ENCODE peak calls at places on chromosomes 12 and 14, in nine cellular contexts. B is neural progenitor cell; D is activated T-cell treated with anti-CD3 and anti-CD28 coated beads, Interleukin-2, amount 50 U/mL, for 1 hour; J is NCI-H524; V is T-helper 1 cell; X is erythroblast; U is CD4-positive, CD25-positive, alpha-beta regulatory T cell; W is activated T-helper 1 cell treated with Interleukin-2 at 50 U/mL for 16 hours; Y is HTR-8/SVneo. A is an unnamed sample.

GRCh38 chr12:95169368-95169767 is 47.9 kb downstream of the FGD6 start:
- DNase-seq in J (no peak), B (peak; percentile 4), Y (peak; percentile 59), D (no peak), X (no peak), V (no peak), U (no peak), W (no peak), A (no peak)

GRCh38 chr12:120453977-120454376 is 7.7 kb downstream of the GATC start:
- DNase-seq in B (peak; percentile 45), W (no peak), Y (no peak), J (no peak), V (peak; percentile 48), X (peak; percentile 49), D (peak; percentile 16), U (peak; percentile 60), A (no peak)

GRCh38 chr12:126397071-126397571 is 1331.9 kb downstream of the AACS start:
- DNase-seq in X (no peak), U (no peak), V (no peak), D (no peak), W (no peak), J (no peak), Y (no peak), B (no peak), A (no peak)

GRCh38 chr14:100664841-100665425 is 61.8 kb upstream of the DLK1 start:
- DNase-seq in U (no peak), V (no peak), D (no peak), Y (no peak), B (no peak), W (no peak), X (no peak), J (no peak), A (no peak)

GRCh38 chr14:68795602-68796417 is 2.9 kb upstream of the ZFP36L1 start:
- DNase-seq in J (peak; percentile 30), D (peak; percentile 88), W (peak; percentile 72), Y (no peak), B (peak; percentile 88), V (peak; percentile 86), U (peak; percentile 89), X (peak; percentile 86), A (peak; percentile 80)

GRCh38 chr12:31589582-31589895 is 1.4 kb downstream of the DENND5B start:
- DNase-seq in V (peak; percentile 24), B (peak; percentile 77), Y (no peak), W (no peak), J (no peak), D (no peak), X (no peak), U (peak; percentile 13), A (peak; percentile 65)

GRCh38 chr14:61671086-61671485 is 24.2 kb upstream of the HIF1A start:
- DNase-seq in J (no peak), D (no peak), X (no peak), V (peak; percentile 84), B (no peak), U (peak; percentile 81), W (no peak), Y (no peak), A (no peak)

GRCh38 chr12:119642986-119643385 is 24.9 kb upstream of the PRKAB1 start:
- DNase-seq in B (peak; percentile 41), W (no peak), U (no peak), X (peak; percentile 37), V (no peak), J (no peak), D (no peak), Y (no peak), A (no peak)

GRCh38 chr14:104708606-104709268 is 15.3 kb upstream of the ADSS1 start:
- DNase-seq in U (peak; percentile 75), X (peak; percentile 52), B (peak; percentile 87), Y (peak; percentile 87), V (peak; percentile 65), D (peak; percentile 81), J (no peak), W (peak; percentile 57), A (peak; percentile 78)

GRCh38 chr12:113149361-113150150 is at the start of gene CFAP73:
- DNase-seq in J (peak; percentile 61), V (no peak), X (peak; percentile 39), U (no peak), Y (peak; percentile 82), D (no peak), B (peak; percentile 96), W (no peak), A (peak; percentile 82)

GRCh38 chr12:54684636-54685630 is 36.8 kb upstream of the DCD start:
- DNase-seq in B (peak; percentile 56), V (no peak), D (no peak), W (no peak), U (no peak), Y (no peak), X (no peak), J (no peak), A (no peak)

GRCh38 chr12:74900232-74900631 is 309.4 kb downstream of the KCNC2 start:
- DNase-seq in X (no peak), V (peak; percentile 9), J (no peak), U (no peak), B (no peak), Y (no peak), D (no peak), W (no peak), A (no peak)

GRCh38 chr12:77384941-77385340 is 319.6 kb upstream of the E2F7 start:
- DNase-seq in W (no peak), X (no peak), Y (no peak), B (no peak), J (no peak), V (no peak), U (no peak), D (no peak), A (no peak)